ENCODE peak calls at places on chromosomes 16 and 17, in four cellular contexts. W, O, T and K are unnamed samples.

GRCh38 chr17:5042152-5043022 is 7.2 kb upstream of the SLC52A1 start:
- DNase-seq in W (no peak), T (no peak), O (no peak), K (no peak)

GRCh38 chr17:82331345-82331939 is 2.1 kb downstream of the SECTM1 start:
- DNase-seq in T (no peak), W (no peak), O (no peak), K (no peak)

GRCh38 chr16:15950869-15951268 is 1.5 kb downstream of the ABCC1 start:
- DNase-seq in O (no peak), T (no peak), W (no peak), K (no peak)

GRCh38 chr17:2705263-2705662 is 6.3 kb downstream of the CLUH start:
- DNase-seq in T (no peak), O (no peak), W (no peak), K (peak)

GRCh38 chr17:20228410-20228809 is 219.3 kb downstream of the SPECC1 start:
- DNase-seq in O (no peak), T (no peak), W (no peak), K (no peak)

GRCh38 chr17:64331946-64332493 is 58.6 kb downstream of the PECAM1 start:
- DNase-seq in O (no peak), W (no peak), T (no peak), K (peak)

GRCh38 chr16:23833960-23834685 is 1.7 kb upstream of the PRKCB start:
- DNase-seq in T (no peak), W (no peak), O (no peak), K (no peak)

GRCh38 chr16:29680180-29680598 is 1.2 kb downstream of the QPRT start:
- DNase-seq in O (no peak), T (no peak), W (no peak), K (no peak)

GRCh38 chr16:25135239-25135878 is 23.8 kb downstream of the LCMT1 start:
- DNase-seq in O (no peak), W (no peak), T (no peak), K (peak)

GRCh38 chr17:7589891-7590611 is at the start of gene SOX15:
- DNase-seq in T (no peak), W (no peak), O (no peak), K (peak)

GRCh38 chr17:17749921-17750320 is 68.7 kb downstream of the RAI1 start:
- DNase-seq in O (no peak), T (peak), W (no peak), K (peak)

GRCh38 chr16:88561485-88562369 is 8.5 kb upstream of the ZC3H18 start:
- DNase-seq in W (peak), O (no peak), T (peak), K (peak)

GRCh38 chr16:57997176-57997527 is 3.3 kb downstream of the ZNF319 start:
- DNase-seq in W (no peak), T (no peak), O (no peak), K (no peak)

GRCh38 chr16:81409016-81409556 is 35.5 kb upstream of the CMIP start:
- DNase-seq in O (no peak), T (no peak), W (no peak), K (no peak)

GRCh38 chr17:22512506-22512905 is 820.2 kb downstream of the KCNJ18 start:
- DNase-seq in T (no peak), W (no peak), O (no peak), K (no peak)

GRCh38 chr16:88534731-88535141 is 35.5 kb upstream of the ZC3H18 start:
- DNase-seq in W (no peak), O (no peak), T (no peak), K (peak)

GRCh38 chr16:12178251-12178990 is 201.9 kb downstream of the SNX29 start:
- DNase-seq in O (peak), T (no peak), W (peak), K (peak)

GRCh38 chr16:19913306-19913717 is 28.7 kb upstream of the GPRC5B start:
- DNase-seq in T (no peak), W (no peak), O (no peak), K (peak)

GRCh38 chr17:32882734-32883133 is 5.8 kb upstream of the MYO1D start:
- DNase-seq in W (no peak), T (no peak), O (no peak), K (peak)

GRCh38 chr17:75344664-75345063 is 55.4 kb upstream of the SLC25A19 start:
- DNase-seq in T (no peak), O (no peak), W (no peak), K (no peak)